ENCODE peak calls at places on chromosome 19, in nine cellular contexts. One of them, this sample, is unnamed. For H3K4me1, the result is how much of the 10 kb centered on the place peaks cover.

GRCh38 chr19:57566396-57567256 is 7.0 kb upstream of the ZNF550 start:
- DNase-seq in A673: no peak
- DNase-seq in IMR-90: peak
- DNase-seq in colonic mucosa: no peak
- DNase-seq in mesenchymal stem cell: peak
- DNase-seq in Peyer's patch: no peak
- DNase-seq in HCT116: peak
- DNase-seq in adipocyte: peak
- DNase-seq in transverse colon: no peak
- DNase-seq in this sample: peak

GRCh38 chr19:33217881-33218280 is 7.8 kb downstream of the SLC7A10 start:
- DNase-seq in A673: no peak
- DNase-seq in IMR-90: no peak
- DNase-seq in colonic mucosa: no peak
- DNase-seq in mesenchymal stem cell: no peak
- DNase-seq in Peyer's patch: no peak
- DNase-seq in HCT116: no peak
- DNase-seq in adipocyte: no peak
- DNase-seq in transverse colon: no peak
- DNase-seq in this sample: no peak

GRCh38 chr19:756232-756631 is 5.3 kb downstream of the MISP start:
- DNase-seq in A673: peak
- DNase-seq in IMR-90: peak
- DNase-seq in colonic mucosa: no peak
- DNase-seq in mesenchymal stem cell: peak
- DNase-seq in Peyer's patch: no peak
- DNase-seq in HCT116: peak
- DNase-seq in adipocyte: peak
- DNase-seq in transverse colon: peak
- DNase-seq in this sample: peak

GRCh38 chr19:16293133-16294085 is 31.2 kb upstream of the KLF2 start:
- DNase-seq in A673: no peak
- DNase-seq in IMR-90: peak
- DNase-seq in colonic mucosa: peak
- DNase-seq in mesenchymal stem cell: peak
- DNase-seq in Peyer's patch: peak
- DNase-seq in HCT116: no peak
- DNase-seq in adipocyte: peak
- DNase-seq in transverse colon: peak
- DNase-seq in this sample: no peak

GRCh38 chr19:8371011-8371804 is 7.3 kb downstream of the ANGPTL4 start:
- DNase-seq in A673: no peak
- DNase-seq in IMR-90: no peak
- DNase-seq in colonic mucosa: no peak
- DNase-seq in mesenchymal stem cell: no peak
- DNase-seq in Peyer's patch: peak
- DNase-seq in HCT116: no peak
- DNase-seq in adipocyte: no peak
- DNase-seq in transverse colon: no peak
- DNase-seq in this sample: no peak

GRCh38 chr19:41956621-41957020 is 2.5 kb downstream of the RABAC1 start:
- DNase-seq in A673: no peak
- DNase-seq in IMR-90: no peak
- DNase-seq in colonic mucosa: peak
- DNase-seq in mesenchymal stem cell: no peak
- DNase-seq in Peyer's patch: peak
- DNase-seq in HCT116: no peak
- DNase-seq in adipocyte: no peak
- DNase-seq in transverse colon: peak
- DNase-seq in this sample: no peak

GRCh38 chr19:379796-380195 is 29.2 kb downstream of the C2CD4C start:
- DNase-seq in A673: no peak
- DNase-seq in IMR-90: no peak
- DNase-seq in colonic mucosa: no peak
- DNase-seq in mesenchymal stem cell: no peak
- DNase-seq in Peyer's patch: peak
- DNase-seq in HCT116: no peak
- DNase-seq in adipocyte: no peak
- DNase-seq in transverse colon: no peak
- DNase-seq in this sample: no peak

GRCh38 chr19:56477429-56478338 is 539 bp upstream of the ZNF667 start:
- DNase-seq in A673: peak
- DNase-seq in IMR-90: peak
- DNase-seq in colonic mucosa: peak
- DNase-seq in mesenchymal stem cell: peak
- DNase-seq in Peyer's patch: peak
- DNase-seq in HCT116: no peak
- DNase-seq in adipocyte: peak
- DNase-seq in transverse colon: peak
- DNase-seq in this sample: peak

GRCh38 chr19:34034318-34034846 is 137.9 kb upstream of the LSM14A start:
- DNase-seq in A673: no peak
- DNase-seq in IMR-90: no peak
- DNase-seq in colonic mucosa: no peak
- DNase-seq in mesenchymal stem cell: no peak
- DNase-seq in Peyer's patch: no peak
- DNase-seq in HCT116: no peak
- DNase-seq in adipocyte: no peak
- DNase-seq in transverse colon: no peak
- DNase-seq in this sample: no peak

GRCh38 chr19:41570639-41571112 is 5.3 kb upstream of the CEACAM21 start:
- DNase-seq in A673: peak
- DNase-seq in IMR-90: peak
- DNase-seq in colonic mucosa: peak
- DNase-seq in mesenchymal stem cell: peak
- DNase-seq in Peyer's patch: peak
- DNase-seq in HCT116: peak
- DNase-seq in adipocyte: peak
- DNase-seq in transverse colon: peak
- DNase-seq in this sample: peak

GRCh38 chr19:49498475-49498874 is 2.2 kb downstream of the RPS11 start:
- DNase-seq in A673: no peak
- DNase-seq in IMR-90: no peak
- DNase-seq in colonic mucosa: no peak
- DNase-seq in mesenchymal stem cell: no peak
- DNase-seq in Peyer's patch: no peak
- DNase-seq in HCT116: no peak
- DNase-seq in adipocyte: no peak
- DNase-seq in transverse colon: no peak
- DNase-seq in this sample: no peak

GRCh38 chr19:49506575-49507105 is 5.8 kb upstream of the FCGRT start:
- DNase-seq in A673: peak
- DNase-seq in IMR-90: no peak
- DNase-seq in colonic mucosa: peak
- DNase-seq in mesenchymal stem cell: peak
- DNase-seq in Peyer's patch: peak
- DNase-seq in HCT116: no peak
- DNase-seq in adipocyte: peak
- DNase-seq in transverse colon: peak
- DNase-seq in this sample: peak

GRCh38 chr19:49499030-49499670 is 2.9 kb downstream of the RPS11 start:
- DNase-seq in A673: no peak
- DNase-seq in IMR-90: no peak
- DNase-seq in colonic mucosa: no peak
- DNase-seq in mesenchymal stem cell: no peak
- DNase-seq in Peyer's patch: no peak
- DNase-seq in HCT116: no peak
- DNase-seq in adipocyte: no peak
- DNase-seq in transverse colon: no peak
- DNase-seq in this sample: no peak

GRCh38 chr19:49503582-49503962 is 7.3 kb downstream of the RPS11 start:
- DNase-seq in A673: no peak
- DNase-seq in IMR-90: no peak
- DNase-seq in colonic mucosa: no peak
- DNase-seq in mesenchymal stem cell: no peak
- DNase-seq in Peyer's patch: no peak
- DNase-seq in HCT116: no peak
- DNase-seq in adipocyte: no peak
- DNase-seq in transverse colon: no peak
- DNase-seq in this sample: no peak

DNA sequence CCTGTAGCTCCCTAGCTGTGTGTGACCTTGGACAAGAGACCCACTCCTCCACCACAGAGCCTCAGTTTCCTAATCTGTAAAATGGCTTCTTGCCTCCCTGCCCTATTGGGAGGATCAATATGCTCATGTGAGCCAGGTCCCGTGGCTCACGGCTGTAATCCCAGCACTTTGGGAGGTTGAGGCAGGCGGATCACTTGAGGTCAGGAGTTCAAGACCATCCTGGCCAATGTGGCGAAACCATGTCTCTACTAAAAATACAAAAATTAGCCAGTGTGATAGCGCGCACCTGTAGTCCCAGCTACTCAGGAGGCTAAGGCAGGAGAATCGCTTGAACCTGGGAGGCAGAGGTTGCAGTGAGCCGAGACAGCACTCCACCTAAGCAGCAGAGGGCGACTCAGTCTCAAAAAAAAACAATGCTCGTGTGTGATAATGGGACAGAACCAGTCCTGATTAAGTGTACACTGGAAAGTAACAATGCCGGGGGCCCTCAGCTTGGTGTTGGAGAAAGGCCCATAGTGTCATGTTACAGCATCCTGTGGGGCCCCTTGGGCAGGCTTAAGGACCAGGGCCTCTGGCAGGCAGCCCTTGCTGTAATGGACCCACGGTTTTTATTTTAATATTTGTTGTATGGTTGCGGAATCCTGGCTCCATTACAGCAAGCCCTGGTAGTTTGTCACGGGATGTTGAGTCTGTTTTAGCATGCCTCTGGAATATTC is 6.8 kb downstream of the RPS11 start:
- DNase-seq in A673: peak
- DNase-seq in IMR-90: peak
- DNase-seq in colonic mucosa: no peak
- DNase-seq in mesenchymal stem cell: peak
- DNase-seq in Peyer's patch: no peak
- DNase-seq in HCT116: peak
- DNase-seq in adipocyte: peak
- DNase-seq in transverse colon: peak
- DNase-seq in this sample: peak
- H3K4me1 ChIP-seq in A673: under half
- H3K4me1 ChIP-seq in IMR-90: under half
- H3K4me1 ChIP-seq in colonic mucosa: under half
- H3K4me1 ChIP-seq in mesenchymal stem cell: under half
- H3K4me1 ChIP-seq in Peyer's patch: under half
- H3K4me1 ChIP-seq in HCT116: under half
- H3K4me1 ChIP-seq in adipocyte: under half
- H3K4me1 ChIP-seq in transverse colon: under half
- H3K4me1 ChIP-seq in this sample: under half

DNA sequence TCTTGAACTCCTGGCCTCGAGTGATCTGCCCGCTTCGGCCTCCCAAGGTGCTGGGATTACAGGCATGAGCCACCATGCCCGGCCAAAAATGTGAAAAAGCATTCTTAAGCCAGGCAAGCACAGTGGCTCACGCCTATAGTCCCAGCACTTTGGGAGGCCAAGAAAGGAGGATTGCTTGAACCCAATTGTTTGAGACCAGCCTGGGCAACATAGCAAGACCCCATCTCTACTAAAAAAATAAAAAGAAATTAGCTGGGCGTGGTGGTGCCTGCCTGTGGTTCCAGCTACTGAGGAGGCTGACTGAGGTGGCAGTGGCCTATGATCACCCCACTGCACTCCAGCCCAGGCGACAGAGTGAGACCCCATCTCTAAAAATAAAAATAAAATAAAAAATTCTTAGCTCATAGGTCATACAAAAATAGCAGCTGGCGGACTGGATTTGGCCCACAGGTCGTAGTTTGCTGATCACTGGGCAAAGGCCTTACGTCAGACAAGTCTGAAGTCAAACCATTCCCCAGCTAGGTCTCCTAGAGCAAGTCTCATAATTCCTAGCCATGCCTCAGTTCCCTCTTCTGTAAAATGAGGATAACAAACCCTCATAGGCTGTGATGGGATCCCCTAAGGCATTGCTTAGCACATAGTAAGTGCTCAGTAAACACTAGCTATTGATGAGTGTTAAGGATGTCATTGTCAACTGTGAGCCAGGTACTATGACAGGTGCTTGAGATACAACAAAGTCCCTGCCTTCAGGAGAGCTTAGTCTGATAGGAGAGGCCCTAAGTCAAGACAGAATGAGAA is 36.0 kb downstream of the INSR start:
- DNase-seq in A673: no peak
- DNase-seq in IMR-90: no peak
- DNase-seq in colonic mucosa: no peak
- DNase-seq in mesenchymal stem cell: no peak
- DNase-seq in Peyer's patch: no peak
- DNase-seq in HCT116: no peak
- DNase-seq in adipocyte: no peak
- DNase-seq in transverse colon: no peak
- DNase-seq in this sample: no peak
- H3K4me1 ChIP-seq in A673: under half
- H3K4me1 ChIP-seq in IMR-90: under half
- H3K4me1 ChIP-seq in colonic mucosa: under half
- H3K4me1 ChIP-seq in mesenchymal stem cell: under half
- H3K4me1 ChIP-seq in Peyer's patch: under half
- H3K4me1 ChIP-seq in HCT116: under half
- H3K4me1 ChIP-seq in adipocyte: under half
- H3K4me1 ChIP-seq in transverse colon: under half
- H3K4me1 ChIP-seq in this sample: under half

DNA sequence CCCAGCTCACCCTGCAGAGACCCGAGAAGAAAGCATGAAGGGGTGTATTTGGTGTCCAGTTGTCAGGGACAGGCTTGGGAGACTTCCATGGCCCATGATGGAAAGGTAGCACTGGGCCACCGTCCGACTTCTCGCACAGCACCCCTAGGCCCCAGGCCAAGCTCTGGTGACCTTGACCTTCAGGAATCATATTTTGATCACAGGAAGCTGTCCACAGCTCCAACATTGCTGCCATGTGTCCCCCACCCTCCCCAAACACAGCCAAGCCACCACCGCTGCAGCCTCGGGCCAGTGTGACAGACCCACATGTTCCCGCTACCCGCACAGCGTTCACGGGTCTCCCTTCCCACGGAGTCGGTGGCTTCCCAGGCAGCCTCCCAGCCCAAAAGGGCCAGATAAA is 842 bp upstream of the PTGIR start:
- DNase-seq in A673: no peak
- DNase-seq in IMR-90: no peak
- DNase-seq in colonic mucosa: no peak
- DNase-seq in mesenchymal stem cell: no peak
- DNase-seq in Peyer's patch: no peak
- DNase-seq in HCT116: no peak
- DNase-seq in adipocyte: no peak
- DNase-seq in transverse colon: no peak
- DNase-seq in this sample: no peak
- H3K4me1 ChIP-seq in A673: under half
- H3K4me1 ChIP-seq in IMR-90: under half
- H3K4me1 ChIP-seq in colonic mucosa: under half
- H3K4me1 ChIP-seq in mesenchymal stem cell: under half
- H3K4me1 ChIP-seq in Peyer's patch: under half
- H3K4me1 ChIP-seq in HCT116: under half
- H3K4me1 ChIP-seq in adipocyte: under half
- H3K4me1 ChIP-seq in transverse colon: under half
- H3K4me1 ChIP-seq in this sample: under half

DNA sequence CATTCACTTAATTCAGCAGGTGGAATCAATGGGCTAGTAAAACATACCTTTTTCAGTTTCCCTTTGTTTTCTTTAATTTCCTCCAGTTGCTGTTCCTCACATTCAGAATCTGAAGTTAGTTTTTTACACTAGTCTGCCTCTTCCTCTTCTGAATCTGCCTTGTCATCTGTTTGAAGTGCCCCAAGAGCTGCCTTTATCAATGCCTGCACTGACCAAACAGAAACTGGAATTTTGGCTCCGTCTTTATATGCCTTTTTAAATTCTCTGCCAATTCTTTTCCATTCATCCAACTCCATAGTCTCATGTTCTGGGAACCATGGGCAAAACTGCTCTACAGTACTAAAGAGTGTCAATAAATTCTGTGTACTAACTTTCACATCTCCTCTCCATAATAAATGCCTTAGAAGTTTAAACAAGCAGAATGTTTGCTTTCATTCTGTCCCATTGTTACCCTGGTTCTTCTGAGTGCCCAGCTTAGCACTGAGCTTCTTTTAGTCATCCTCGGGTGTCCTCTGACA is 154.2 kb downstream of the ZNF486 start:
- DNase-seq in A673: no peak
- DNase-seq in IMR-90: no peak
- DNase-seq in colonic mucosa: no peak
- DNase-seq in mesenchymal stem cell: no peak
- DNase-seq in Peyer's patch: no peak
- DNase-seq in HCT116: no peak
- DNase-seq in adipocyte: no peak
- DNase-seq in transverse colon: no peak
- DNase-seq in this sample: no peak
- H3K4me1 ChIP-seq in A673: under half
- H3K4me1 ChIP-seq in IMR-90: under half
- H3K4me1 ChIP-seq in colonic mucosa: under half
- H3K4me1 ChIP-seq in mesenchymal stem cell: under half
- H3K4me1 ChIP-seq in Peyer's patch: under half
- H3K4me1 ChIP-seq in HCT116: under half
- H3K4me1 ChIP-seq in adipocyte: under half
- H3K4me1 ChIP-seq in transverse colon: under half
- H3K4me1 ChIP-seq in this sample: under half